ENCODE peak calls at places on chromosomes 13 and 19, in five cellular contexts. One of them, this sample, is unnamed.
A peak's percentile ranks its signal among the peaks of the same experiment; 100 is the strongest.

GRCh38 chr13:65914707-65915106 is 1315.4 kb downstream of the PCDH9 start:
- DNase-seq in AG10803: peak; percentile 44
- DNase-seq in left lung: no peak
- DNase-seq in cardiac fibroblast: peak; percentile 89
- DNase-seq in mesenchymal stem cell: no peak
- DNase-seq in this sample: no peak

GRCh38 chr19:53037101-53038097 is 7.1 kb upstream of the ERVV-2 start:
- DNase-seq in left lung: peak; percentile 81
- DNase-seq in cardiac fibroblast: peak; percentile 84
- DNase-seq in mesenchymal stem cell: no peak
- DNase-seq in AG10803: peak; percentile 11
- DNase-seq in this sample: peak; percentile 48

GRCh38 chr19:3175761-3176714 is 2.5 kb upstream of the S1PR4 start:
- DNase-seq in mesenchymal stem cell: peak; percentile 22
- DNase-seq in cardiac fibroblast: peak; percentile 67
- DNase-seq in left lung: peak; percentile 86
- DNase-seq in AG10803: peak; percentile 91
- DNase-seq in this sample: peak; percentile 93

GRCh38 chr19:41535029-41535622 is 40.8 kb upstream of the CEACAM21 start:
- DNase-seq in AG10803: no peak
- DNase-seq in cardiac fibroblast: no peak
- DNase-seq in left lung: no peak
- DNase-seq in mesenchymal stem cell: no peak
- DNase-seq in this sample: no peak

GRCh38 chr13:47457631-47458030 is 543.4 kb downstream of the SUCLA2 start:
- DNase-seq in left lung: no peak
- DNase-seq in cardiac fibroblast: peak; percentile 65
- DNase-seq in AG10803: peak; percentile 88
- DNase-seq in mesenchymal stem cell: peak; percentile 72
- DNase-seq in this sample: no peak

GRCh38 chr19:39401549-39402416 is 4.9 kb upstream of the ZFP36 start:
- DNase-seq in cardiac fibroblast: peak; percentile 88
- DNase-seq in left lung: no peak
- DNase-seq in mesenchymal stem cell: peak; percentile 94
- DNase-seq in AG10803: peak; percentile 61
- DNase-seq in this sample: peak; percentile 82

GRCh38 chr13:110638814-110639806 is 23.8 kb downstream of the NAXD start:
- DNase-seq in cardiac fibroblast: no peak
- DNase-seq in mesenchymal stem cell: no peak
- DNase-seq in left lung: peak; percentile 54
- DNase-seq in AG10803: no peak
- DNase-seq in this sample: no peak

GRCh38 chr13:70723732-70724131 is 615.5 kb upstream of the KLHL1 start:
- DNase-seq in left lung: no peak
- DNase-seq in cardiac fibroblast: peak; percentile 9
- DNase-seq in mesenchymal stem cell: peak; percentile 35
- DNase-seq in AG10803: no peak
- DNase-seq in this sample: no peak

GRCh38 chr19:46697142-46697960 is 19.6 kb downstream of the PRKD2 start:
- DNase-seq in cardiac fibroblast: peak; percentile 67
- DNase-seq in left lung: peak; percentile 95
- DNase-seq in AG10803: peak; percentile 70
- DNase-seq in mesenchymal stem cell: peak; percentile 88
- DNase-seq in this sample: peak; percentile 96

GRCh38 chr19:19162495-19162894 is 7.6 kb downstream of the MEF2B start:
- DNase-seq in mesenchymal stem cell: no peak
- DNase-seq in AG10803: no peak
- DNase-seq in left lung: no peak
- DNase-seq in cardiac fibroblast: no peak
- DNase-seq in this sample: no peak

GRCh38 chr13:98529171-98529570 is 47.7 kb downstream of the STK24 start:
- DNase-seq in AG10803: no peak
- DNase-seq in cardiac fibroblast: no peak
- DNase-seq in mesenchymal stem cell: no peak
- DNase-seq in left lung: no peak
- DNase-seq in this sample: no peak

GRCh38 chr19:44848805-44849457 is 2.8 kb downstream of the NECTIN2 start:
- DNase-seq in mesenchymal stem cell: peak; percentile 53
- DNase-seq in left lung: no peak
- DNase-seq in cardiac fibroblast: no peak
- DNase-seq in AG10803: no peak
- DNase-seq in this sample: no peak

GRCh38 chr13:72530471-72530870 is 197.0 kb downstream of the MZT1 start:
- DNase-seq in left lung: no peak
- DNase-seq in cardiac fibroblast: peak; percentile 30
- DNase-seq in AG10803: peak; percentile 8
- DNase-seq in mesenchymal stem cell: no peak
- DNase-seq in this sample: no peak

GRCh38 chr13:30196025-30196424 is 111.3 kb downstream of the KATNAL1 start:
- DNase-seq in cardiac fibroblast: peak; percentile 12
- DNase-seq in AG10803: no peak
- DNase-seq in mesenchymal stem cell: peak; percentile 39
- DNase-seq in left lung: no peak
- DNase-seq in this sample: no peak

GRCh38 chr13:111485491-111486250 is 165.2 kb downstream of the TEX29 start:
- DNase-seq in cardiac fibroblast: no peak
- DNase-seq in AG10803: no peak
- DNase-seq in mesenchymal stem cell: no peak
- DNase-seq in left lung: peak; percentile 51
- DNase-seq in this sample: no peak

GRCh38 chr13:102799544-102800144 is 725 bp downstream of the BIVM start:
- DNase-seq in mesenchymal stem cell: peak; percentile 40
- DNase-seq in AG10803: peak; percentile 22
- DNase-seq in cardiac fibroblast: peak; percentile 39
- DNase-seq in left lung: peak; percentile 83
- DNase-seq in this sample: peak; percentile 52

GRCh38 chr13:73816702-73817101 is 317.5 kb downstream of the KLF12 start:
- DNase-seq in cardiac fibroblast: no peak
- DNase-seq in mesenchymal stem cell: no peak
- DNase-seq in left lung: no peak
- DNase-seq in AG10803: no peak
- DNase-seq in this sample: no peak

GRCh38 chr13:111908391-111908790 is 158.6 kb upstream of the SOX1 start:
- DNase-seq in AG10803: no peak
- DNase-seq in cardiac fibroblast: no peak
- DNase-seq in mesenchymal stem cell: no peak
- DNase-seq in left lung: no peak
- DNase-seq in this sample: no peak

GRCh38 chr19:1027020-1027952 is 878 bp downstream of the CNN2 start:
- DNase-seq in AG10803: no peak
- DNase-seq in left lung: peak; percentile 80
- DNase-seq in mesenchymal stem cell: no peak
- DNase-seq in cardiac fibroblast: peak; percentile 42
- DNase-seq in this sample: no peak

GRCh38 chr13:79440958-79441553 is 35.0 kb upstream of the RBM26 start:
- DNase-seq in mesenchymal stem cell: no peak
- DNase-seq in left lung: no peak
- DNase-seq in cardiac fibroblast: no peak
- DNase-seq in AG10803: no peak
- DNase-seq in this sample: no peak

GRCh38 chr13:101977475-101977874 is 424.4 kb downstream of the FGF14 start:
- DNase-seq in mesenchymal stem cell: no peak
- DNase-seq in cardiac fibroblast: peak; percentile 3
- DNase-seq in left lung: no peak
- DNase-seq in AG10803: no peak
- DNase-seq in this sample: no peak

GRCh38 chr13:21034602-21035190 is 26.7 kb downstream of the LATS2 start:
- DNase-seq in left lung: no peak
- DNase-seq in mesenchymal stem cell: no peak
- DNase-seq in AG10803: no peak
- DNase-seq in cardiac fibroblast: peak; percentile 53
- DNase-seq in this sample: no peak

GRCh38 chr19:8209965-8210659 is 942 bp downstream of the CERS4 start:
- DNase-seq in AG10803: no peak
- DNase-seq in mesenchymal stem cell: no peak
- DNase-seq in left lung: no peak
- DNase-seq in cardiac fibroblast: no peak
- DNase-seq in this sample: no peak

GRCh38 chr13:80123945-80124344 is 217.0 kb downstream of the SPRY2 start:
- DNase-seq in mesenchymal stem cell: no peak
- DNase-seq in left lung: no peak
- DNase-seq in cardiac fibroblast: no peak
- DNase-seq in AG10803: no peak
- DNase-seq in this sample: no peak

GRCh38 chr19:50327461-50328256 is 1.5 kb downstream of the KCNC3 start:
- DNase-seq in mesenchymal stem cell: no peak
- DNase-seq in cardiac fibroblast: no peak
- DNase-seq in left lung: no peak
- DNase-seq in AG10803: no peak
- DNase-seq in this sample: no peak

GRCh38 chr19:50329146-50329925 is at the start of gene KCNC3:
- DNase-seq in left lung: peak; percentile 97
- DNase-seq in AG10803: peak; percentile 93
- DNase-seq in mesenchymal stem cell: peak; percentile 82
- DNase-seq in cardiac fibroblast: peak; percentile 94
- DNase-seq in this sample: peak; percentile 100

GRCh38 chr19:50327013-50327412 is 2.2 kb downstream of the KCNC3 start:
- DNase-seq in left lung: no peak
- DNase-seq in AG10803: no peak
- DNase-seq in mesenchymal stem cell: no peak
- DNase-seq in cardiac fibroblast: no peak
- DNase-seq in this sample: no peak

GRCh38 chr19:50330365-50331078 is 1.3 kb upstream of the KCNC3 start:
- DNase-seq in left lung: peak; percentile 93
- DNase-seq in mesenchymal stem cell: no peak
- DNase-seq in cardiac fibroblast: peak; percentile 9
- DNase-seq in AG10803: peak; percentile 19
- DNase-seq in this sample: peak; percentile 91

DNA sequence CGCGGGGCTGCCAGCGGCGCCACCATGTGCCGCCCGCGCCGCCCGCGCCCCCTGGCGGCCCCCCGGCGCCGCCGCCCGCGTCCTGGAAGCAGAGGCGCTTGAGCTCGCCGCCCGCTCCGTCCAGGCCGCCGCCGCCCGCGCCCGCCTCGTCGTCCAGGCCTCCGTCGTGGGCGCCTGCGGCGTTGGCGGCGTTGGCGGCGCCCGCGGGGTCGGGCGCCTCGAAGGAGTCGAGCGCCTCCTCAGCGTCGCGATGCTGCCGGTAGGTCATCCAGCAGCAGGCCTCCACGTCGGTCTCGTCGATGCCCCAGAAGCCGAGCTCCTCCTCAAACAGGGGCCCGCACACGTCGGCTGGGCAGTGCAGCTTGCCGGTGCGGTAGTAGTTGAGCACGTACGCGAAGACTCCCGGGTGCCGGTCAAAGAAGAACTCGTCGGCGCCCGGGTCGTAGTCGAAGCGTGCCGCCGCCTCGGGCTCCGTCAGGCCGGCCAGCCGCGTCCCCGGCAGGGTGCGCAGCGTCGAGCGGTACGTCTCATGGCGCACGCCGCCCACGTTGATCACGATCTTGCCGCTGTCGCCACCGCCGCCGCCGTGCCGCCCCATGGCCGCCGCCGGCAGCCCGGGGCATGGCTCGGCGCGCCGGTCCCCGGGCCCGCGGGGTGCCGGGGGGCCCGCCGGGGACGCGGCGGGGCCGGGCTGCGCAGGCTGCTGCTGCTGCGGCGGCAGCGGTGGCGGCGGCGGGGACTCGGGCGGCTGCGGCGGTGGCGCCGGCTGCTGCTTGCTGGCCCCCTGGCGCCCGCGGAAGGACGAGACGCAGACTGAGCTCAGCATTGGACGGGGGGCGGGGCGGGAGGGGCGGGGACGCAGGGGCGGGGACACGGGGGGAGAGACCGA is 676 bp downstream of the KCNC3 start:
- DNase-seq in AG10803: peak; percentile 4
- DNase-seq in mesenchymal stem cell: no peak
- DNase-seq in cardiac fibroblast: peak; percentile 7
- DNase-seq in left lung: peak; percentile 77
- DNase-seq in this sample: peak; percentile 72
- H3K4me3 ChIP-seq in AG10803: no peak overlapping the region
- H3K4me3 ChIP-seq in mesenchymal stem cell: no peak overlapping the region
- H3K4me3 ChIP-seq in cardiac fibroblast: no peak overlapping the region
- H3K4me3 ChIP-seq in left lung: no peak overlapping the region
- H3K4me3 ChIP-seq in this sample: peak overlapping the region; percentile 52

DNA sequence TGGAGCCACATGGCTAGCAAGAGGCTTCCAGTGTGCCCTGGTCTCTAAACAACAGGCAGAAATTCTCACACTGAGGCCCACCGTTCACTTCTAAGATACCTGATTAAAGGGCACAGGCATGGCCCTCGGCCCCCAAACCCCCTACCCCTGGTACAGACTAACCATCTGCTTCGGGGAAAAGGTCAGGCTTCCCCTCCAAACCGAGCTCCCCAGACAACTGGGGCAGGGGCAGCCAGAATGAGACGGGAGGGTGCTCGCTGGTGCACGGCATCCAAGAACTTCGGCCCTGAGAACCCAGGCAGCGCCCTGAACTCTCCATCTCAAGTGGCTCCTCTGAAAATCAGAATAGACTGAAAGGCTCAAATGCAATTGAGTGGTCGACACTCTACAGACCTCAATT is 5.6 kb downstream of the PPP6R1 start:
- DNase-seq in left lung: peak; percentile 35
- DNase-seq in cardiac fibroblast: no peak
- DNase-seq in AG10803: no peak
- DNase-seq in mesenchymal stem cell: no peak
- DNase-seq in this sample: no peak
- H3K4me3 ChIP-seq in left lung: no peak overlapping the region
- H3K4me3 ChIP-seq in cardiac fibroblast: no peak overlapping the region
- H3K4me3 ChIP-seq in AG10803: no peak overlapping the region
- H3K4me3 ChIP-seq in mesenchymal stem cell: no peak overlapping the region
- H3K4me3 ChIP-seq in this sample: no peak overlapping the region

GRCh38 chr19:4977299-4978174 is 8.6 kb downstream of the KDM4B start:
- DNase-seq in mesenchymal stem cell: peak; percentile 92
- DNase-seq in left lung: no peak
- DNase-seq in AG10803: peak; percentile 94
- DNase-seq in cardiac fibroblast: peak; percentile 93
- DNase-seq in this sample: no peak
- H3K4me3 ChIP-seq in mesenchymal stem cell: no peak overlapping the region
- H3K4me3 ChIP-seq in left lung: no peak overlapping the region
- H3K4me3 ChIP-seq in AG10803: no peak overlapping the region
- H3K4me3 ChIP-seq in cardiac fibroblast: no peak overlapping the region
- H3K4me3 ChIP-seq in this sample: peak overlapping the region; percentile 26

DNA sequence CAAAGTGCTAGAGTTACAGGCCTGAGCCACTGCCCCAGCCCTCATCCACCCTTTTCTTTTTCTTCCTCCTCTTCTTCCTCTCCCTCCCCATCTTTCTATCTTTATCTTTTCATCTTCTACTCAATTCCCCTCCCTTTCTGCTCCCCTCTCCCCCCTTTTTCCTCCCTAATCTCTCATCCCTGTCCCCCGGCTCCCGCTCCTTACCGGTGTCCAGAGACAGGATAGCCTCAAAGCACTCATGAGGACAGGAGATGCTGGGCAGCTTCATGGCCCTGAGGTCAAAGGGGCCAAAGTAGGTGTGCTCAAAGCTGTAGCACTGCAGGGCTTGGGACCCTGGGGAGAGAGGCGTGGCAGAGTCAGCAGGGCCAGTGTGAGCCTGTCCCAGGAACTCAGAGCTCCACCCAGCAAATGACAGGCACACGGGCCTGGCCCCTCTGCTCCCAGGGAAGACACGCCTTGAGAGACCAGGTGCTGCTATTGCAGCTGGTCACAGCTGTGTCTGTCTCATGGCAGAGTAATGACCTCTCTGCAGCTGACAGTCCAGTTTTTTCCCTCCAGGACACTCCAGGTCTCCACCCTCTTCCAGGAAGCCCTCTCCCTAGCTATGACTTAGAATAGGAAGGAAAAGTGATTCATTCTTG is 2.6 kb downstream of the LYPD5 start:
- DNase-seq in AG10803: no peak
- DNase-seq in mesenchymal stem cell: peak; percentile 22
- DNase-seq in cardiac fibroblast: no peak
- DNase-seq in left lung: no peak
- DNase-seq in this sample: no peak
- H3K4me3 ChIP-seq in AG10803: no peak overlapping the region
- H3K4me3 ChIP-seq in mesenchymal stem cell: no peak overlapping the region
- H3K4me3 ChIP-seq in cardiac fibroblast: no peak overlapping the region
- H3K4me3 ChIP-seq in left lung: no peak overlapping the region
- H3K4me3 ChIP-seq in this sample: peak overlapping the region; percentile 64

GRCh38 chr19:17475541-17476115 is 5.3 kb downstream of the SLC27A1 start:
- DNase-seq in AG10803: peak; percentile 80
- DNase-seq in cardiac fibroblast: peak; percentile 50
- DNase-seq in left lung: no peak
- DNase-seq in mesenchymal stem cell: peak; percentile 12
- DNase-seq in this sample: peak; percentile 64
- H3K4me3 ChIP-seq in AG10803: peak overlapping the region; percentile 20
- H3K4me3 ChIP-seq in cardiac fibroblast: no peak overlapping the region
- H3K4me3 ChIP-seq in left lung: no peak overlapping the region
- H3K4me3 ChIP-seq in mesenchymal stem cell: no peak overlapping the region
- H3K4me3 ChIP-seq in this sample: no peak overlapping the region

This sample was measured in lower lobe of right lung.